ENCODE peak calls at places on chromosomes 3 and 15, in eight cellular contexts. One of them, this sample, is unnamed.

GRCh38 chr3:47688488-47688887 is 93.2 kb downstream of the SMARCC1 start:
- DNase-seq in Panc1: no peak
- DNase-seq in CD8-positive, alpha-beta T cell: no peak
- DNase-seq in H9: no peak
- DNase-seq in cardiac muscle cell: no peak
- DNase-seq in neural progenitor cell: no peak
- DNase-seq in effector memory CD4-positive, alpha-beta T cell: no peak
- DNase-seq in IMR-90: no peak
- DNase-seq in this sample: no peak

GRCh38 chr15:66161108-66161507 is 92.4 kb downstream of the MEGF11 start:
- DNase-seq in Panc1: no peak
- DNase-seq in CD8-positive, alpha-beta T cell: no peak
- DNase-seq in H9: no peak
- DNase-seq in cardiac muscle cell: no peak
- DNase-seq in neural progenitor cell: no peak
- DNase-seq in effector memory CD4-positive, alpha-beta T cell: no peak
- DNase-seq in IMR-90: no peak
- DNase-seq in this sample: no peak

GRCh38 chr15:36594556-36595090 is 15.2 kb downstream of the CDIN1 start:
- DNase-seq in Panc1: no peak
- DNase-seq in CD8-positive, alpha-beta T cell: no peak
- DNase-seq in H9: no peak
- DNase-seq in cardiac muscle cell: no peak
- DNase-seq in neural progenitor cell: no peak
- DNase-seq in effector memory CD4-positive, alpha-beta T cell: no peak
- DNase-seq in IMR-90: no peak
- DNase-seq in this sample: no peak

GRCh38 chr3:194225988-194226663 is 90.2 kb downstream of the HES1 start:
- DNase-seq in Panc1: no peak
- DNase-seq in CD8-positive, alpha-beta T cell: no peak
- DNase-seq in H9: no peak
- DNase-seq in cardiac muscle cell: no peak
- DNase-seq in neural progenitor cell: no peak
- DNase-seq in effector memory CD4-positive, alpha-beta T cell: no peak
- DNase-seq in IMR-90: no peak
- DNase-seq in this sample: no peak

GRCh38 chr15:74240002-74240568 is 4.0 kb downstream of the CCDC33 start:
- DNase-seq in Panc1: peak; percentile 18
- DNase-seq in CD8-positive, alpha-beta T cell: no peak
- DNase-seq in H9: peak; percentile 77
- DNase-seq in cardiac muscle cell: no peak
- DNase-seq in neural progenitor cell: no peak
- DNase-seq in effector memory CD4-positive, alpha-beta T cell: no peak
- DNase-seq in IMR-90: peak; percentile 35
- DNase-seq in this sample: peak; percentile 73

GRCh38 chr3:46903341-46904302 is 26.1 kb downstream of the PTH1R start:
- DNase-seq in Panc1: no peak
- DNase-seq in CD8-positive, alpha-beta T cell: no peak
- DNase-seq in H9: no peak
- DNase-seq in cardiac muscle cell: no peak
- DNase-seq in neural progenitor cell: no peak
- DNase-seq in effector memory CD4-positive, alpha-beta T cell: no peak
- DNase-seq in IMR-90: peak; percentile 49
- DNase-seq in this sample: peak; percentile 16

GRCh38 chr15:65421360-65422215 is 1.2 kb downstream of the IGDCC4 start:
- DNase-seq in Panc1: no peak
- DNase-seq in CD8-positive, alpha-beta T cell: no peak
- DNase-seq in H9: peak; percentile 97
- DNase-seq in cardiac muscle cell: peak; percentile 52
- DNase-seq in neural progenitor cell: peak; percentile 99
- DNase-seq in effector memory CD4-positive, alpha-beta T cell: no peak
- DNase-seq in IMR-90: peak; percentile 73
- DNase-seq in this sample: no peak

GRCh38 chr15:80878242-80878866 is 99.2 kb downstream of the CEMIP start:
- DNase-seq in Panc1: no peak
- DNase-seq in CD8-positive, alpha-beta T cell: no peak
- DNase-seq in H9: no peak
- DNase-seq in cardiac muscle cell: no peak
- DNase-seq in neural progenitor cell: no peak
- DNase-seq in effector memory CD4-positive, alpha-beta T cell: no peak
- DNase-seq in IMR-90: peak; percentile 57
- DNase-seq in this sample: no peak

GRCh38 chr3:68070186-68070585 is 415.8 kb upstream of the SUCLG2 start:
- DNase-seq in Panc1: no peak
- DNase-seq in CD8-positive, alpha-beta T cell: no peak
- DNase-seq in H9: no peak
- DNase-seq in cardiac muscle cell: no peak
- DNase-seq in neural progenitor cell: no peak
- DNase-seq in effector memory CD4-positive, alpha-beta T cell: no peak
- DNase-seq in IMR-90: no peak
- DNase-seq in this sample: no peak

GRCh38 chr3:55485208-55485791 is 1.8 kb downstream of the WNT5A start:
- DNase-seq in Panc1: no peak
- DNase-seq in CD8-positive, alpha-beta T cell: no peak
- DNase-seq in H9: peak; percentile 88
- DNase-seq in cardiac muscle cell: peak; percentile 94
- DNase-seq in neural progenitor cell: peak; percentile 94
- DNase-seq in effector memory CD4-positive, alpha-beta T cell: no peak
- DNase-seq in IMR-90: peak; percentile 88
- DNase-seq in this sample: no peak

DNA sequence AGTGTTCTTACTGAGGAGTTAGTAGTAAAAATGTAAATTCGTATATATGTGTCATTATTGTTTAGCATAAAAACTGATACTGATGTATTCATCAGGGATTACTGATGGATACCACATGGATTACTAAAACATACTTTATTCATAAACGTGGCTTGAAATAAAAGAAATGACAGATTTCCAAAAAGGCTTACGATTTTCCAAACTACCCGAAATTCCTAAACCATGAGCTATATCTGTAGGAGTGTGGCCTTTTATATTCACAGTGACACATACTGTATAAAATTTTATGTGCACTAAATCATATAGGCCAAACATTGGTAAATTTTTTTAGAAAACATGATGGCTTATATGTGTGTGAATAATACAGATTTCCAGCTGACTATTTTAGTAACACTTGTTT is 6.9 kb downstream of the TSC22D2 start:
- DNase-seq in Panc1: no peak
- DNase-seq in CD8-positive, alpha-beta T cell: no peak
- DNase-seq in H9: no peak
- DNase-seq in cardiac muscle cell: no peak
- DNase-seq in neural progenitor cell: no peak
- DNase-seq in effector memory CD4-positive, alpha-beta T cell: no peak
- DNase-seq in IMR-90: peak; percentile 69
- DNase-seq in this sample: no peak
- H3K4me1 ChIP-seq in Panc1: peaks cover 59% of the 10 kb centered on the region
- H3K4me1 ChIP-seq in CD8-positive, alpha-beta T cell: peaks cover 48% of the 10 kb centered on the region
- H3K4me1 ChIP-seq in H9: no peaks in the 10 kb centered on the region
- H3K4me1 ChIP-seq in cardiac muscle cell: peaks cover 46% of the 10 kb centered on the region
- H3K4me1 ChIP-seq in neural progenitor cell: peaks cover 44% of the 10 kb centered on the region
- H3K4me1 ChIP-seq in effector memory CD4-positive, alpha-beta T cell: peaks cover 8% of the 10 kb centered on the region
- H3K4me1 ChIP-seq in IMR-90: peaks cover 6% of the 10 kb centered on the region
- H3K4me1 ChIP-seq in this sample: peaks cover 31% of the 10 kb centered on the region

GRCh38 chr3:133478624-133479023 is 78.8 kb downstream of the BFSP2 start:
- DNase-seq in Panc1: no peak
- DNase-seq in CD8-positive, alpha-beta T cell: no peak
- DNase-seq in H9: no peak
- DNase-seq in cardiac muscle cell: no peak
- DNase-seq in neural progenitor cell: peak; percentile 52
- DNase-seq in effector memory CD4-positive, alpha-beta T cell: no peak
- DNase-seq in IMR-90: no peak
- DNase-seq in this sample: no peak
- H3K4me1 ChIP-seq in Panc1: peaks cover 20% of the 10 kb centered on the region
- H3K4me1 ChIP-seq in CD8-positive, alpha-beta T cell: peaks cover 16% of the 10 kb centered on the region
- H3K4me1 ChIP-seq in H9: peaks cover 2% of the 10 kb centered on the region
- H3K4me1 ChIP-seq in cardiac muscle cell: no peaks in the 10 kb centered on the region
- H3K4me1 ChIP-seq in neural progenitor cell: peaks cover 68% of the 10 kb centered on the region
- H3K4me1 ChIP-seq in effector memory CD4-positive, alpha-beta T cell: no peaks in the 10 kb centered on the region
- H3K4me1 ChIP-seq in IMR-90: peaks cover 11% of the 10 kb centered on the region
- H3K4me1 ChIP-seq in this sample: peaks cover 11% of the 10 kb centered on the region

GRCh38 chr3:71441925-71442620 is 141.5 kb downstream of the FOXP1 start:
- DNase-seq in Panc1: no peak
- DNase-seq in CD8-positive, alpha-beta T cell: no peak
- DNase-seq in H9: no peak
- DNase-seq in cardiac muscle cell: no peak
- DNase-seq in neural progenitor cell: no peak
- DNase-seq in effector memory CD4-positive, alpha-beta T cell: no peak
- DNase-seq in IMR-90: no peak
- DNase-seq in this sample: no peak

GRCh38 chr3:71444028-71444860 is 139.3 kb downstream of the FOXP1 start:
- DNase-seq in Panc1: no peak
- DNase-seq in CD8-positive, alpha-beta T cell: peak; percentile 62
- DNase-seq in H9: no peak
- DNase-seq in cardiac muscle cell: no peak
- DNase-seq in neural progenitor cell: no peak
- DNase-seq in effector memory CD4-positive, alpha-beta T cell: peak; percentile 52
- DNase-seq in IMR-90: peak; percentile 90
- DNase-seq in this sample: no peak

GRCh38 chr3:71443332-71443731 is 140.2 kb downstream of the FOXP1 start:
- DNase-seq in Panc1: no peak
- DNase-seq in CD8-positive, alpha-beta T cell: no peak
- DNase-seq in H9: no peak
- DNase-seq in cardiac muscle cell: no peak
- DNase-seq in neural progenitor cell: no peak
- DNase-seq in effector memory CD4-positive, alpha-beta T cell: no peak
- DNase-seq in IMR-90: no peak
- DNase-seq in this sample: no peak

GRCh38 chr3:71441217-71441924 is 142.2 kb downstream of the FOXP1 start:
- DNase-seq in Panc1: no peak
- DNase-seq in CD8-positive, alpha-beta T cell: no peak
- DNase-seq in H9: no peak
- DNase-seq in cardiac muscle cell: no peak
- DNase-seq in neural progenitor cell: no peak
- DNase-seq in effector memory CD4-positive, alpha-beta T cell: no peak
- DNase-seq in IMR-90: no peak
- DNase-seq in this sample: no peak

DNA sequence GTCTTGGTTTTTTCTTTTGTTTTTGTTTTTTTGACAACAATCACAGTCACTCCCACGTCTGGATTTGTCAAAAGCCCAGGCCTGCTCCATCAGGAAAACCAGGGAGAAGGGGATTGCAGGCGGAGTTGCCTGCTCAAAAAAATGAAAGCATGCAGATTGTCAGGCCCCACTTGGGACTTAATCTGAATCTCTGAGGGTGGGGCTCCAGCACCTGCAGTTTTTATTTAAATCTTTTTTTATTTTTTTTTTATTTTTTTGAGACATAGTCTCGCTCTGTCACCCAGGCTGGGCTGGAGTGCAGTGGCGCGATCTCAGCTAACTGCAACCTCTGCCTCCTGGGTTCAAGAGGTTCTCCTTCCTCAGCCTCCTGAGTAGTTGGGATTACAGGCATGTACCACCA is 140.9 kb downstream of the FOXP1 start:
- DNase-seq in Panc1: no peak
- DNase-seq in CD8-positive, alpha-beta T cell: no peak
- DNase-seq in H9: no peak
- DNase-seq in cardiac muscle cell: no peak
- DNase-seq in neural progenitor cell: no peak
- DNase-seq in effector memory CD4-positive, alpha-beta T cell: no peak
- DNase-seq in IMR-90: no peak
- DNase-seq in this sample: no peak
- H3K4me1 ChIP-seq in Panc1: no peaks in the 10 kb centered on the region
- H3K4me1 ChIP-seq in CD8-positive, alpha-beta T cell: peaks cover 98% of the 10 kb centered on the region
- H3K4me1 ChIP-seq in H9: no peaks in the 10 kb centered on the region
- H3K4me1 ChIP-seq in cardiac muscle cell: peaks cover 17% of the 10 kb centered on the region
- H3K4me1 ChIP-seq in neural progenitor cell: peaks cover 15% of the 10 kb centered on the region
- H3K4me1 ChIP-seq in effector memory CD4-positive, alpha-beta T cell: peaks cover 89% of the 10 kb centered on the region
- H3K4me1 ChIP-seq in IMR-90: peaks cover 28% of the 10 kb centered on the region
- H3K4me1 ChIP-seq in this sample: no peaks in the 10 kb centered on the region

GRCh38 chr15:78210349-78210717 is 24.0 kb downstream of the ACSBG1 start:
- DNase-seq in Panc1: no peak
- DNase-seq in CD8-positive, alpha-beta T cell: no peak
- DNase-seq in H9: no peak
- DNase-seq in cardiac muscle cell: no peak
- DNase-seq in neural progenitor cell: no peak
- DNase-seq in effector memory CD4-positive, alpha-beta T cell: no peak
- DNase-seq in IMR-90: no peak
- DNase-seq in this sample: no peak

GRCh38 chr15:78208887-78209645 is 25.3 kb downstream of the ACSBG1 start:
- DNase-seq in Panc1: no peak
- DNase-seq in CD8-positive, alpha-beta T cell: no peak
- DNase-seq in H9: peak; percentile 26
- DNase-seq in cardiac muscle cell: no peak
- DNase-seq in neural progenitor cell: no peak
- DNase-seq in effector memory CD4-positive, alpha-beta T cell: no peak
- DNase-seq in IMR-90: no peak
- DNase-seq in this sample: no peak

GRCh38 chr15:78208341-78208844 is 26.0 kb downstream of the ACSBG1 start:
- DNase-seq in Panc1: no peak
- DNase-seq in CD8-positive, alpha-beta T cell: no peak
- DNase-seq in H9: no peak
- DNase-seq in cardiac muscle cell: no peak
- DNase-seq in neural progenitor cell: no peak
- DNase-seq in effector memory CD4-positive, alpha-beta T cell: no peak
- DNase-seq in IMR-90: no peak
- DNase-seq in this sample: no peak

GRCh38 chr15:78211189-78211921 is 23.0 kb downstream of the ACSBG1 start:
- DNase-seq in Panc1: no peak
- DNase-seq in CD8-positive, alpha-beta T cell: no peak
- DNase-seq in H9: no peak
- DNase-seq in cardiac muscle cell: no peak
- DNase-seq in neural progenitor cell: no peak
- DNase-seq in effector memory CD4-positive, alpha-beta T cell: no peak
- DNase-seq in IMR-90: no peak
- DNase-seq in this sample: no peak

DNA sequence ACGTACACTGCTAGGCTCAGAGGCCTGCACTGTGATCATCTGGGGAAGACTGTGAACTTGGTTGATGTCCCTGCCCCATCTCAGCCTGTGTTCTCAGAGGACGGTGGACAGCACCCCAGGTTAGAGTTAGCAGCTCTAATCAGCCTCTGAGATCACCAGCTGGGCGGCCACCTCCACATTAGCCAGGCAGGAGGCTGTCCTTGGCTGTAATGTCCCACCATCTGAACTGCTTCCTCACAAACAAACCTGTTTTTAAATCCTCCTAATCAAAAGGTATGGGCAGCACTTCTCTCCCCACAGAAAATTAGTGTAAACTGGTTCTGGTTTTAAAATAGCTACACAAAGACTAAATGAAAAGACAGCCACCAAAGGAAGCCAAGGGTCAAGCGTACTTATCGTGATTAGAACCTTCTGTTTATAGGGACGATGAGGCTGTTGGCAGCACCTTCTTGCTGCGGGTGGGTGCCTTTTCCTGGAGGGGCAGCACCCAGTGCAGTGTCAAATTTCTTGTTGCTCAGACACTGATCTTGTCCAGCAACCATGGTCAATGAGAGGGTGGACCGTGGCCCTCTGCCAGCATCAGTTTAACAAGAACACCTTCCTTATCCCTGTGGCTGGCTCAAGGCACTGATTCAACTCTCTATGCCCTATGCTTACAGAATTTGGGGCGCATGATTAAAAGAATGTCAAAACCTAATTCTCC is 24.6 kb downstream of the ACSBG1 start:
- DNase-seq in Panc1: no peak
- DNase-seq in CD8-positive, alpha-beta T cell: no peak
- DNase-seq in H9: no peak
- DNase-seq in cardiac muscle cell: no peak
- DNase-seq in neural progenitor cell: no peak
- DNase-seq in effector memory CD4-positive, alpha-beta T cell: no peak
- DNase-seq in IMR-90: no peak
- DNase-seq in this sample: no peak
- H3K4me1 ChIP-seq in Panc1: peaks cover 54% of the 10 kb centered on the region
- H3K4me1 ChIP-seq in CD8-positive, alpha-beta T cell: no peaks in the 10 kb centered on the region
- H3K4me1 ChIP-seq in H9: no peaks in the 10 kb centered on the region
- H3K4me1 ChIP-seq in cardiac muscle cell: peaks cover 6% of the 10 kb centered on the region
- H3K4me1 ChIP-seq in neural progenitor cell: no peaks in the 10 kb centered on the region
- H3K4me1 ChIP-seq in effector memory CD4-positive, alpha-beta T cell: no peaks in the 10 kb centered on the region
- H3K4me1 ChIP-seq in IMR-90: peaks cover 6% of the 10 kb centered on the region
- H3K4me1 ChIP-seq in this sample: no peaks in the 10 kb centered on the region

This sample was measured in tibial artery.